ENCODE peak calls at places on chromosome 9, in six cellular contexts. M is body of pancreas; Q is stomach; D is endodermal cell; K is CD8-positive, alpha-beta T cell; L is CD8-positive, alpha-beta memory T cell. B is an unnamed sample. For H3K4me1, the result is how much of the 10 kb centered on the place peaks cover.

GRCh38 chr9:119026120-119026519 is 343.1 kb downstream of the BRINP1 start:
- DNase-seq in L (no peak), Q (no peak), D (no peak), M (peak), K (no peak), B (no peak)

GRCh38 chr9:20561542-20561941 is 60.8 kb downstream of the MLLT3 start:
- DNase-seq in L (no peak), D (no peak), Q (no peak), M (no peak), K (no peak), B (no peak)

GRCh38 chr9:37964740-37965081 is 60.8 kb upstream of the SLC25A51 start:
- DNase-seq in Q (no peak), M (no peak), L (no peak), D (no peak), K (no peak), B (no peak)

GRCh38 chr9:81103597-81104471 is 585.5 kb downstream of the TLE1 start:
- DNase-seq in L (no peak), K (no peak), Q (no peak), D (no peak), M (no peak), B (no peak)

GRCh38 chr9:120770923-120771322 is 22.3 kb downstream of the FBXW2 start:
- DNase-seq in K (no peak), M (no peak), Q (no peak), L (no peak), D (no peak), B (no peak)

GRCh38 chr9:121059998-121060636 is 10.0 kb upstream of the C5 start:
- DNase-seq in M (peak), D (peak), L (peak), K (no peak), Q (no peak), B (no peak)

GRCh38 chr9:92463387-92463786 is 18.9 kb downstream of the ASPN start:
- DNase-seq in Q (no peak), L (no peak), K (no peak), M (no peak), D (no peak), B (no peak)

GRCh38 chr9:126647585-126648110 is 33.9 kb downstream of the LMX1B start:
- DNase-seq in D (no peak), M (no peak), L (no peak), Q (no peak), K (no peak), B (no peak)

GRCh38 chr9:123191660-123192059 is 76.7 kb downstream of the STRBP start:
- DNase-seq in Q (no peak), L (no peak), M (no peak), D (no peak), K (no peak), B (no peak)

GRCh38 chr9:108551030-108551964 is 304.5 kb downstream of the ACTL7B start:
- DNase-seq in L (no peak), Q (no peak), K (no peak), M (no peak), D (no peak), B (no peak)

GRCh38 chr9:20442461-20443319 is 179.6 kb downstream of the MLLT3 start:
- DNase-seq in L (no peak), K (no peak), M (no peak), Q (no peak), D (no peak), B (no peak)

GRCh38 chr9:131274674-131275331 is 1.5 kb downstream of the FAM78A start:
- DNase-seq in M (peak), K (peak), L (no peak), Q (no peak), D (no peak), B (no peak)

GRCh38 chr9:131275332-131276106 is 791 bp downstream of the FAM78A start:
- DNase-seq in D (peak), Q (no peak), K (peak), L (no peak), M (no peak), B (no peak)

GRCh38 chr9:131272212-131272611 is 4.1 kb downstream of the FAM78A start:
- DNase-seq in L (no peak), D (no peak), Q (no peak), K (no peak), M (no peak), B (no peak)

GRCh38 chr9:131273146-131273545 is 3.2 kb downstream of the FAM78A start:
- DNase-seq in D (no peak), M (no peak), Q (no peak), L (no peak), K (peak), B (no peak)

GRCh38 chr9:131273791-131274673 is 2.3 kb downstream of the FAM78A start:
- DNase-seq in D (no peak), L (no peak), M (no peak), Q (no peak), K (peak), B (no peak)
- H3K4me1 ChIP-seq in D (under half), L (under half), M (under half), Q (under half), K (under half), B (under half)

GRCh38 chr9:93483497-93483896 is 30.1 kb upstream of the FAM120AOS start:
- DNase-seq in D (no peak), Q (no peak), L (no peak), K (no peak), M (no peak), B (no peak)
- H3K4me3 ChIP-seq in D (no peak), Q (no peak), L (no peak), K (no peak), M (no peak), B (no peak)

GRCh38 chr9:128688501-128689292 is at the start of gene SET:
- DNase-seq in L (peak), Q (peak), K (peak), D (peak), M (peak), B (peak)
- H3K4me1 ChIP-seq in L (half or more), Q (under half), K (half or more), D (under half), M (under half), B (under half)

GRCh38 chr9:111804636-111805035 is 9.9 kb upstream of the SHOC1 start:
- DNase-seq in M (no peak), D (no peak), Q (no peak), K (no peak), L (no peak), B (no peak)

GRCh38 chr9:111803924-111804323 is 9.2 kb upstream of the SHOC1 start:
- DNase-seq in M (no peak), L (no peak), Q (no peak), K (no peak), D (no peak), B (no peak)

GRCh38 chr9:111807197-111807596 is 12.5 kb upstream of the SHOC1 start:
- DNase-seq in K (no peak), Q (no peak), M (no peak), D (no peak), L (no peak), B (no peak)

GRCh38 chr9:111805262-111805661 is 10.5 kb upstream of the SHOC1 start:
- DNase-seq in D (no peak), K (no peak), Q (no peak), M (no peak), L (no peak), B (no peak)

GRCh38 chr9:111805841-111806241 is 11.1 kb upstream of the SHOC1 start:
- DNase-seq in D (no peak), L (no peak), M (no peak), Q (no peak), K (no peak), B (no peak)
- H3K4me3 ChIP-seq in D (no peak), L (no peak), M (no peak), Q (no peak), K (no peak), B (no peak)

GRCh38 chr9:135785013-135785575 is 83.1 kb downstream of the KCNT1 start:
- DNase-seq in M (no peak), Q (no peak), D (no peak), K (peak), L (no peak), B (no peak)
- H3K4me1 ChIP-seq in M (under half), Q (under half), D (under half), K (under half), L (under half), B (under half)

GRCh38 chr9:137613738-137614523 is 4.9 kb upstream of the EHMT1 start:
- DNase-seq in Q (no peak), D (no peak), K (no peak), M (no peak), L (no peak), B (no peak)

GRCh38 chr9:137613259-137613658 is 5.5 kb upstream of the EHMT1 start:
- DNase-seq in Q (no peak), D (peak), K (no peak), M (no peak), L (no peak), B (no peak)

GRCh38 chr9:137615387-137615871 is 3.4 kb upstream of the EHMT1 start:
- DNase-seq in K (no peak), L (no peak), Q (no peak), D (no peak), M (no peak), B (no peak)

GRCh38 chr9:137612741-137613142 is 6.1 kb upstream of the EHMT1 start:
- DNase-seq in K (no peak), Q (no peak), L (no peak), M (no peak), D (no peak), B (no peak)

DNA sequence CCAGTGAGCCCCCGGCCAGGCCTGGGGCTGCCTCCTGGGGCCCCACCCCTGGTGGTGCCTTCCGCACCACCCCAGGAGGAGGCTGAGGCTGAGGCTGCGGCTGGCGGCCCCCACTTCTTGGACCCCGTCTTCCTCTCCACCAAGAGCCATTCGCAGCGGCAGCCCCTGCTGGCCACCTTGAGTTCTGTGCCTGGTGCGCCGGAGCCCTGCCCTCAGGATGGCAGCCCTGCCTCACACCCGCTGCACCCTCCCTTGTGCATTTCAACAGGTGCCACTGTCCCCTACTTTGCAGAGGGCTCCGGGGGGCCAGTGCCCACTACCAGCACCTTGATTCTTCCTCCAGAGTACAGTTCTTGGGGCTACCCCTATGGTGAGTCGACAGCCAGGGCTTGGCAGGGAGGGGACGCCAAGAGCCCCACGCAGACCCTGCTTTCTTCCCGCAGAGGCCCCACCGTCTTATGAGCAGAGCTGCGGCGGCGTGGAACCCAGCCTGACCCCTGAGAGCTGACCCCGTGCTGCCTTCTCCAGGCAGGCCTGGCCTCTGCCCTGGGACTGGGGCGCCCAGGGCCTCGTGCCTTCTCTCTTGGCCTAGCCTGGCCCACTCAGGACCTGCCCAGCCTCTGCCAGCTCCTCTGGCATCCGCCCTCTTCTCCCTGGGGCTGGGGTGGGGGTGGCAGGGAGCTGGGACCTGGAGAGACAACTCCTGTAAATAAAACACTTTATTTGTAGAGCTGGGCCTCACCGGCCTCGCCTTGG is 4.0 kb upstream of the EHMT1 start:
- DNase-seq in D (no peak), K (no peak), M (no peak), L (no peak), Q (peak), B (no peak)
- H3K4me3 ChIP-seq in D (no peak), K (no peak), M (no peak), L (no peak), Q (no peak), B (no peak)

GRCh38 chr9:133003071-133003461 is 24.6 kb downstream of the GFI1B start:
- DNase-seq in Q (no peak), M (no peak), D (no peak), L (no peak), K (no peak), B (no peak)
- H3K4me1 ChIP-seq in Q (under half), M (under half), D (under half), L (under half), K (under half), B (under half)